ENCODE peak calls at places on chromosomes 2 and 18, in nine cellular contexts. C, X, M, E, B, I, P, J and V are unnamed samples.

GRCh38 chr2:227510620-227510958 is 38.6 kb downstream of the AGFG1 start:
- DNase-seq in C (no peak), X (no peak), M (no peak), E (no peak), B (no peak), I (no peak), P (no peak), J (no peak), V (no peak)

GRCh38 chr2:88452980-88453582 is 588 bp upstream of the FOXI3 start:
- DNase-seq in C (no peak), X (no peak), M (peak), E (no peak), B (no peak), I (no peak), P (no peak), J (no peak), V (peak)

GRCh38 chr2:166451451-166451850 is 42.6 kb downstream of the SCN7A start:
- DNase-seq in C (no peak), X (peak), M (no peak), E (no peak), B (no peak), I (no peak), P (no peak), J (no peak), V (no peak)

GRCh38 chr2:99066602-99067001 is 74.9 kb upstream of the C2orf15 start:
- DNase-seq in C (no peak), X (peak), M (peak), E (no peak), B (peak), I (peak), P (no peak), J (no peak), V (no peak)

GRCh38 chr2:231648579-231649174 is 56.0 kb downstream of the TEX44 start:
- DNase-seq in C (peak), X (peak), M (peak), E (peak), B (peak), I (peak), P (peak), J (no peak), V (no peak)

GRCh38 chr2:64143154-64144056 is 815 bp downstream of the PELI1 start:
- DNase-seq in C (no peak), X (peak), M (peak), E (peak), B (peak), I (peak), P (peak), J (no peak), V (peak)

GRCh38 chr18:75809392-75809791 is 381.9 kb upstream of the SMIM21 start:
- DNase-seq in C (no peak), X (no peak), M (no peak), E (no peak), B (no peak), I (no peak), P (no peak), J (no peak), V (no peak)

GRCh38 chr2:71388214-71388613 is 56.6 kb downstream of the ZNF638 start:
- DNase-seq in C (no peak), X (no peak), M (no peak), E (no peak), B (no peak), I (no peak), P (no peak), J (no peak), V (no peak)

GRCh38 chr2:210556355-210556980 is at the start of gene CPS1:
- DNase-seq in C (no peak), X (no peak), M (no peak), E (no peak), B (no peak), I (no peak), P (no peak), J (no peak), V (no peak)

GRCh38 chr2:138948070-138948539 is 167.9 kb upstream of the NXPH2 start:
- DNase-seq in C (no peak), X (peak), M (no peak), E (no peak), B (no peak), I (peak), P (no peak), J (no peak), V (peak)

GRCh38 chr2:240423788-240424191 is 11.7 kb upstream of the GPC1 start:
- DNase-seq in C (peak), X (no peak), M (no peak), E (no peak), B (no peak), I (no peak), P (no peak), J (no peak), V (no peak)

GRCh38 chr2:204255469-204255868 is 289.8 kb upstream of the PARD3B start:
- DNase-seq in C (no peak), X (no peak), M (no peak), E (no peak), B (no peak), I (no peak), P (no peak), J (no peak), V (peak)

GRCh38 chr2:70044290-70045040 is 42.8 kb upstream of the PCBP1 start:
- DNase-seq in C (no peak), X (no peak), M (no peak), E (no peak), B (no peak), I (no peak), P (no peak), J (no peak), V (no peak)

GRCh38 chr2:21819475-21819874 is 695.7 kb downstream of the TDRD15 start:
- DNase-seq in C (no peak), X (no peak), M (no peak), E (no peak), B (no peak), I (no peak), P (no peak), J (no peak), V (no peak)